ENCODE peak calls at places on chromosomes 7 and 10, in eight cellular contexts. H, R, Y, G, S, F, J and T are unnamed samples.

GRCh38 chr7:116551692-116552091 is 26.9 kb downstream of the CAV1 start:
- DNase-seq in H (no peak), R (no peak), Y (no peak), G (no peak), S (no peak), F (no peak), J (no peak), T (no peak)

GRCh38 chr7:26988975-26989374 is 106.8 kb downstream of the HOXA1 start:
- DNase-seq in H (no peak), R (no peak), Y (no peak), G (no peak), S (no peak), F (no peak), J (no peak), T (no peak)

GRCh38 chr7:33716581-33717477 is 188.5 kb upstream of the BMPER start:
- DNase-seq in H (no peak), R (peak), Y (peak), G (no peak), S (peak), F (no peak), J (no peak), T (no peak)

GRCh38 chr7:18873674-18874341 is 243.6 kb downstream of the TWIST1 start:
- DNase-seq in H (no peak), R (peak), Y (peak), G (peak), S (peak), F (no peak), J (no peak), T (no peak)

GRCh38 chr7:139613971-139614411 is 90.5 kb downstream of the CLEC2L start:
- DNase-seq in H (no peak), R (no peak), Y (no peak), G (no peak), S (no peak), F (peak), J (no peak), T (no peak)

GRCh38 chr7:12550956-12551355 is 19.6 kb upstream of the SCIN start:
- DNase-seq in H (no peak), R (no peak), Y (no peak), G (no peak), S (peak), F (no peak), J (no peak), T (no peak)

GRCh38 chr10:48458662-48459048 is 146.2 kb downstream of the ARHGAP22 start:
- DNase-seq in H (no peak), R (no peak), Y (no peak), G (no peak), S (no peak), F (no peak), J (no peak), T (peak)

GRCh38 chr7:149621776-149622175 is 124.2 kb upstream of the ZNF746 start:
- DNase-seq in H (no peak), R (no peak), Y (no peak), G (no peak), S (no peak), F (no peak), J (no peak), T (no peak)

GRCh38 chr7:140591178-140591902 is 49.3 kb downstream of the DENND2A start:
- DNase-seq in H (no peak), R (no peak), Y (no peak), G (no peak), S (peak), F (no peak), J (no peak), T (no peak)

GRCh38 chr7:24924375-24924774 is 55.6 kb downstream of the OSBPL3 start:
- DNase-seq in H (no peak), R (no peak), Y (no peak), G (no peak), S (no peak), F (no peak), J (peak), T (no peak)

GRCh38 chr10:47249881-47250280 is 50.1 kb upstream of the GDF10 start:
- DNase-seq in H (no peak), R (no peak), Y (no peak), G (no peak), S (no peak), F (no peak), J (no peak), T (no peak)

GRCh38 chr10:11705687-11706086 is 36.5 kb upstream of the ECHDC3 start:
- DNase-seq in H (no peak), R (peak), Y (peak), G (no peak), S (peak), F (no peak), J (no peak), T (no peak)

GRCh38 chr10:117250409-117250808 is 9.5 kb downstream of the SLC18A2 start:
- DNase-seq in H (no peak), R (no peak), Y (no peak), G (no peak), S (no peak), F (no peak), J (no peak), T (no peak)

GRCh38 chr7:96547371-96547811 is 162.3 kb downstream of the SEM1 start:
- DNase-seq in H (no peak), R (no peak), Y (no peak), G (no peak), S (no peak), F (no peak), J (no peak), T (no peak)

GRCh38 chr7:33040803-33041516 is 21.6 kb downstream of the NT5C3A start:
- DNase-seq in H (no peak), R (no peak), Y (peak), G (no peak), S (peak), F (no peak), J (peak), T (no peak)

GRCh38 chr7:119664601-119665000 is 608.4 kb upstream of the KCND2 start:
- DNase-seq in H (no peak), R (peak), Y (peak), G (no peak), S (peak), F (no peak), J (no peak), T (no peak)

GRCh38 chr7:80463272-80463920 is 48.5 kb downstream of the GNAT3 start:
- DNase-seq in H (no peak), R (peak), Y (peak), G (no peak), S (peak), F (no peak), J (no peak), T (no peak)

GRCh38 chr7:139635521-139636240 is 112.2 kb downstream of the CLEC2L start:
- DNase-seq in H (no peak), R (no peak), Y (no peak), G (no peak), S (no peak), F (no peak), J (peak), T (no peak)

GRCh38 chr10:93859049-93859655 is 34.6 kb upstream of the SLC35G1 start:
- DNase-seq in H (no peak), R (peak), Y (peak), G (no peak), S (peak), F (no peak), J (no peak), T (no peak)

GRCh38 chr7:105213619-105214018 is 175.1 kb downstream of the SRPK2 start:
- DNase-seq in H (no peak), R (peak), Y (no peak), G (no peak), S (no peak), F (no peak), J (peak), T (no peak)

GRCh38 chr7:936131-937054 is 18.1 kb downstream of the ADAP1 start:
- DNase-seq in H (peak), R (no peak), Y (no peak), G (no peak), S (peak), F (no peak), J (no peak), T (peak)